ENCODE peak calls at places on chromosomes 3 and 15, in eight cellular contexts. One of them, this sample, is unnamed.
A peak's percentile ranks its signal among the peaks of the same experiment; 100 is the strongest.

GRCh38 chr3:4722103-4722502 is 229.0 kb downstream of the ITPR1 start:
- DNase-seq in HCT116: peak; percentile 68
- DNase-seq in SK-N-SH: peak; percentile 37
- DNase-seq in sigmoid colon: no peak
- DNase-seq in lung: no peak
- DNase-seq in colonic mucosa: peak; percentile 62
- DNase-seq in pancreas: peak; percentile 74
- DNase-seq in tibial artery: no peak
- DNase-seq in this sample: no peak

GRCh38 chr15:37206690-37207089 is 106.3 kb upstream of the MEIS2 start:
- DNase-seq in HCT116: no peak
- DNase-seq in SK-N-SH: no peak
- DNase-seq in sigmoid colon: no peak
- DNase-seq in lung: no peak
- DNase-seq in colonic mucosa: no peak
- DNase-seq in pancreas: no peak
- DNase-seq in tibial artery: no peak
- DNase-seq in this sample: no peak

GRCh38 chr3:52649461-52650210 is 36.1 kb downstream of the PBRM1 start:
- DNase-seq in HCT116: no peak
- DNase-seq in SK-N-SH: no peak
- DNase-seq in sigmoid colon: no peak
- DNase-seq in lung: no peak
- DNase-seq in colonic mucosa: no peak
- DNase-seq in pancreas: no peak
- DNase-seq in tibial artery: no peak
- DNase-seq in this sample: no peak

GRCh38 chr3:21665444-21665843 is 85.6 kb downstream of the ZNF385D start:
- DNase-seq in HCT116: no peak
- DNase-seq in SK-N-SH: no peak
- DNase-seq in sigmoid colon: no peak
- DNase-seq in lung: no peak
- DNase-seq in colonic mucosa: no peak
- DNase-seq in pancreas: no peak
- DNase-seq in tibial artery: no peak
- DNase-seq in this sample: peak; percentile 76

GRCh38 chr3:196192036-196193001 is 18.9 kb downstream of the ZDHHC19 start:
- DNase-seq in HCT116: no peak
- DNase-seq in SK-N-SH: peak; percentile 13
- DNase-seq in sigmoid colon: no peak
- DNase-seq in lung: no peak
- DNase-seq in colonic mucosa: peak; percentile 73
- DNase-seq in pancreas: no peak
- DNase-seq in tibial artery: no peak
- DNase-seq in this sample: peak; percentile 84

GRCh38 chr3:117763561-117763960 is 1054.0 kb downstream of the TUSC7 start:
- DNase-seq in HCT116: no peak
- DNase-seq in SK-N-SH: no peak
- DNase-seq in sigmoid colon: no peak
- DNase-seq in lung: no peak
- DNase-seq in colonic mucosa: no peak
- DNase-seq in pancreas: no peak
- DNase-seq in tibial artery: no peak
- DNase-seq in this sample: no peak

GRCh38 chr3:114155370-114155821 is 23.5 kb downstream of the DRD3 start:
- DNase-seq in HCT116: peak; percentile 34
- DNase-seq in SK-N-SH: peak; percentile 17
- DNase-seq in sigmoid colon: no peak
- DNase-seq in lung: no peak
- DNase-seq in colonic mucosa: peak; percentile 28
- DNase-seq in pancreas: no peak
- DNase-seq in tibial artery: no peak
- DNase-seq in this sample: peak; percentile 82

GRCh38 chr3:189853906-189854305 is 222.7 kb downstream of the TP63 start:
- DNase-seq in HCT116: no peak
- DNase-seq in SK-N-SH: no peak
- DNase-seq in sigmoid colon: no peak
- DNase-seq in lung: no peak
- DNase-seq in colonic mucosa: no peak
- DNase-seq in pancreas: no peak
- DNase-seq in tibial artery: no peak
- DNase-seq in this sample: no peak

GRCh38 chr3:128348805-128349531 is 117.7 kb downstream of the DNAJB8 start:
- DNase-seq in HCT116: no peak
- DNase-seq in SK-N-SH: peak; percentile 78
- DNase-seq in sigmoid colon: peak; percentile 44
- DNase-seq in lung: no peak
- DNase-seq in colonic mucosa: no peak
- DNase-seq in pancreas: no peak
- DNase-seq in tibial artery: no peak
- DNase-seq in this sample: no peak

GRCh38 chr3:65836047-65836446 is 202.7 kb downstream of the MAGI1 start:
- DNase-seq in HCT116: no peak
- DNase-seq in SK-N-SH: no peak
- DNase-seq in sigmoid colon: no peak
- DNase-seq in lung: no peak
- DNase-seq in colonic mucosa: no peak
- DNase-seq in pancreas: no peak
- DNase-seq in tibial artery: no peak
- DNase-seq in this sample: no peak

GRCh38 chr15:70856884-70857546 is 3.1 kb upstream of the LARP6 start:
- DNase-seq in HCT116: peak; percentile 59
- DNase-seq in SK-N-SH: no peak
- DNase-seq in sigmoid colon: peak; percentile 91
- DNase-seq in lung: peak; percentile 67
- DNase-seq in colonic mucosa: peak; percentile 68
- DNase-seq in pancreas: peak; percentile 32
- DNase-seq in tibial artery: peak; percentile 89
- DNase-seq in this sample: no peak

GRCh38 chr15:29451201-29451781 is 181.7 kb upstream of the NSMCE3 start:
- DNase-seq in HCT116: peak; percentile 7
- DNase-seq in SK-N-SH: peak; percentile 47
- DNase-seq in sigmoid colon: no peak
- DNase-seq in lung: no peak
- DNase-seq in colonic mucosa: no peak
- DNase-seq in pancreas: no peak
- DNase-seq in tibial artery: no peak
- DNase-seq in this sample: peak; percentile 84

GRCh38 chr3:81395739-81396138 is 365.7 kb downstream of the GBE1 start:
- DNase-seq in HCT116: no peak
- DNase-seq in SK-N-SH: peak; percentile 39
- DNase-seq in sigmoid colon: no peak
- DNase-seq in lung: no peak
- DNase-seq in colonic mucosa: no peak
- DNase-seq in pancreas: no peak
- DNase-seq in tibial artery: no peak
- DNase-seq in this sample: peak; percentile 57

GRCh38 chr3:33007776-33008175 is 56.3 kb downstream of the CCR4 start:
- DNase-seq in HCT116: no peak
- DNase-seq in SK-N-SH: no peak
- DNase-seq in sigmoid colon: no peak
- DNase-seq in lung: no peak
- DNase-seq in colonic mucosa: no peak
- DNase-seq in pancreas: no peak
- DNase-seq in tibial artery: no peak
- DNase-seq in this sample: no peak

GRCh38 chr15:40769310-40770146 is at the start of gene C15orf62:
- DNase-seq in HCT116: no peak
- DNase-seq in SK-N-SH: peak; percentile 75
- DNase-seq in sigmoid colon: no peak
- DNase-seq in lung: no peak
- DNase-seq in colonic mucosa: peak; percentile 76
- DNase-seq in pancreas: peak; percentile 34
- DNase-seq in tibial artery: no peak
- DNase-seq in this sample: no peak

GRCh38 chr3:184568918-184569829 is 7.6 kb downstream of the EPHB3 start:
- DNase-seq in HCT116: no peak
- DNase-seq in SK-N-SH: peak; percentile 90
- DNase-seq in sigmoid colon: peak; percentile 95
- DNase-seq in lung: peak; percentile 85
- DNase-seq in colonic mucosa: peak; percentile 84
- DNase-seq in pancreas: peak; percentile 76
- DNase-seq in tibial artery: peak; percentile 87
- DNase-seq in this sample: peak; percentile 84

GRCh38 chr15:66720206-66721010 is 18.4 kb downstream of the SMAD6 start:
- DNase-seq in HCT116: no peak
- DNase-seq in SK-N-SH: no peak
- DNase-seq in sigmoid colon: no peak
- DNase-seq in lung: peak; percentile 66
- DNase-seq in colonic mucosa: no peak
- DNase-seq in pancreas: no peak
- DNase-seq in tibial artery: peak; percentile 75
- DNase-seq in this sample: no peak

DNA sequence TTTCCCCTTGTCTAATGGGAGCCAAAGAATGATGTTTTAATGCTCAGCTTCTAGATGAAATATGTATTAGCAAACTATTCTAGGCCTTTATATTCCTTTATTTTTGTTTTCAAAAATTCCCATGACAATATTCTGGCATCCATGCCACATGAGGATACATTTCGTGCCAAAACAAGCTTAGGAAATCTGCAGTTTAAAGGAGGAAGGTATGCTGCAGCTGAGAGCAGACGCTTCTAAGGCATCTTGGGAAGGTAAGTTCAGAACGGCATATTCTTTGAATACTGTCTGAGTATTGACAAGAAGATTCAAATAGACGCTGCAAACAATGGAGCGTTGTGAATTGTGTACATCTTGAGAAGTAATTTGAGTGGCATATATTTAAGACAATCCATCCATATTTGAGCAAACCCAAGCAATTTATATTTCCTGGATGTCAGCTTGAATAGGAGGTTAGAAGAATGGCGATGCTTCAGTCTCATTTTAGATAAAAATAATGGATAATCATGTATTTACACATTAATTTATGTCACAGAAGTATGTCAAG is 158.6 kb downstream of the RAP2B start:
- DNase-seq in HCT116: no peak
- DNase-seq in SK-N-SH: no peak
- DNase-seq in sigmoid colon: no peak
- DNase-seq in lung: no peak
- DNase-seq in colonic mucosa: no peak
- DNase-seq in pancreas: no peak
- DNase-seq in tibial artery: no peak
- DNase-seq in this sample: no peak
- H3K4me3 ChIP-seq in HCT116: no peak overlapping the region
- H3K4me3 ChIP-seq in SK-N-SH: no peak overlapping the region
- H3K4me3 ChIP-seq in sigmoid colon: no peak overlapping the region
- H3K4me3 ChIP-seq in lung: no peak overlapping the region
- H3K4me3 ChIP-seq in colonic mucosa: no peak overlapping the region
- H3K4me3 ChIP-seq in pancreas: no peak overlapping the region
- H3K4me3 ChIP-seq in tibial artery: no peak overlapping the region
- H3K4me3 ChIP-seq in this sample: no peak overlapping the region

GRCh38 chr15:84869510-84869909 is 15.0 kb upstream of the SLC28A1 start:
- DNase-seq in HCT116: no peak
- DNase-seq in SK-N-SH: no peak
- DNase-seq in sigmoid colon: no peak
- DNase-seq in lung: no peak
- DNase-seq in colonic mucosa: no peak
- DNase-seq in pancreas: no peak
- DNase-seq in tibial artery: no peak
- DNase-seq in this sample: no peak

GRCh38 chr15:84872009-84872900 is 12.2 kb upstream of the SLC28A1 start:
- DNase-seq in HCT116: no peak
- DNase-seq in SK-N-SH: peak; percentile 49
- DNase-seq in sigmoid colon: no peak
- DNase-seq in lung: no peak
- DNase-seq in colonic mucosa: no peak
- DNase-seq in pancreas: no peak
- DNase-seq in tibial artery: no peak
- DNase-seq in this sample: peak; percentile 34

GRCh38 chr15:84868037-84868880 is 16.2 kb upstream of the SLC28A1 start:
- DNase-seq in HCT116: no peak
- DNase-seq in SK-N-SH: no peak
- DNase-seq in sigmoid colon: no peak
- DNase-seq in lung: no peak
- DNase-seq in colonic mucosa: no peak
- DNase-seq in pancreas: no peak
- DNase-seq in tibial artery: no peak
- DNase-seq in this sample: no peak

GRCh38 chr15:84873997-84874396 is 10.5 kb upstream of the SLC28A1 start:
- DNase-seq in HCT116: no peak
- DNase-seq in SK-N-SH: no peak
- DNase-seq in sigmoid colon: no peak
- DNase-seq in lung: no peak
- DNase-seq in colonic mucosa: no peak
- DNase-seq in pancreas: no peak
- DNase-seq in tibial artery: no peak
- DNase-seq in this sample: no peak

GRCh38 chr15:84871428-84871985 is 13.0 kb upstream of the SLC28A1 start:
- DNase-seq in HCT116: no peak
- DNase-seq in SK-N-SH: no peak
- DNase-seq in sigmoid colon: no peak
- DNase-seq in lung: no peak
- DNase-seq in colonic mucosa: no peak
- DNase-seq in pancreas: no peak
- DNase-seq in tibial artery: no peak
- DNase-seq in this sample: no peak
- TF ChIP-seq CTCF in HCT116: no peak
- TF ChIP-seq CTCF in SK-N-SH: no peak
- TF ChIP-seq CTCF in sigmoid colon: no peak
- TF ChIP-seq CTCF in lung: no peak
- TF ChIP-seq CTCF in colonic mucosa: no peak
- TF ChIP-seq CTCF in pancreas: no peak
- TF ChIP-seq CTCF in tibial artery: no peak
- TF ChIP-seq CTCF in this sample: peak; percentile 59

DNA sequence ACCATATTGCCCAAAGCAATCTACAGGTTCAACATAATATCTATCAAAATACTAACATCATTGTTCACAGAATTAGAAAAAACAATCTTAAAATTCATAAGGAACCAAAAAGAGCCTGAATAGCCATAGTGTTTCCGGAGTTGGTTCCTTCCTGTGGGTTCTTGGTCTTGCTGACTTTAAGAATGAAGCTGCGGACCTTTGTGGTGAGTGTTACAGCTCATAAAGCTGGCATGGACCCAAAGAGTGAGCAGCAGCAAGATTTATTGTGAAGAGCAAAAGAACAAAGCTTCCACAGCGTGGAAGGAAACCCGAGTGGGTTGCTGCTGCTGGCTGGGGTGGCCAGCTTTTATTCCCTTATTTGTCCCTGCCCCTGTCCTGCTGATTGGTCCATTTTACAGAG is 15.3 kb upstream of the ACVR2B start:
- DNase-seq in HCT116: no peak
- DNase-seq in SK-N-SH: no peak
- DNase-seq in sigmoid colon: no peak
- DNase-seq in lung: no peak
- DNase-seq in colonic mucosa: no peak
- DNase-seq in pancreas: no peak
- DNase-seq in tibial artery: peak; percentile 41
- DNase-seq in this sample: no peak
- H3K9me3 ChIP-seq in HCT116: peaks cover 3% of the 10 kb centered on the region
- H3K9me3 ChIP-seq in SK-N-SH: peaks cover 6% of the 10 kb centered on the region
- H3K9me3 ChIP-seq in sigmoid colon: peaks cover 1% of the 10 kb centered on the region
- H3K9me3 ChIP-seq in lung: no peaks in the 10 kb centered on the region
- H3K9me3 ChIP-seq in colonic mucosa: no peaks in the 10 kb centered on the region
- H3K9me3 ChIP-seq in pancreas: no peaks in the 10 kb centered on the region
- H3K9me3 ChIP-seq in tibial artery: peaks cover 7% of the 10 kb centered on the region
- H3K9me3 ChIP-seq in this sample: peaks cover 87% of the 10 kb centered on the region

DNA sequence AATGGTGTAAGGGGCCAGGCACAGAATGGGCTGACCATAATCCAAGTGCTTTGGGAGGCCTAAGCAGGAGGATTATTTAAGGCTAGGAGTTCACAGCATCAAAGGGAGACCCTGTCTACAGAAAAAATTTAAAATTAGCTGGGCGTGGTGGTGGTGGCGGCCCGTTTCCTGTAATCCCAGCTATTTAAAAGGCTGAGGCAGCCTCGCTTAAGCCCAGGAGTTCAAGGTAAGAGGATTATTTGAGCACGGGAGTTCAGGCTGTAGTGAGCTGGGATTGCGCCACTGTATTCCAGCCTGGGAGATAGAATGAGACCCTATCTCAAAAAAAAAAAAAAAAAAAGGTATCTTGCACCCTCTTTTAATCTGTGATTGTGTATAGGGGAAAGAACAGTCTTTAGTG is 1.9 kb downstream of the TMA7 start:
- DNase-seq in HCT116: no peak
- DNase-seq in SK-N-SH: no peak
- DNase-seq in sigmoid colon: no peak
- DNase-seq in lung: no peak
- DNase-seq in colonic mucosa: no peak
- DNase-seq in pancreas: no peak
- DNase-seq in tibial artery: no peak
- DNase-seq in this sample: no peak
- H3K4me3 ChIP-seq in HCT116: peak overlapping the region; percentile 100
- H3K4me3 ChIP-seq in SK-N-SH: peak overlapping the region; percentile 86
- H3K4me3 ChIP-seq in sigmoid colon: no peak overlapping the region
- H3K4me3 ChIP-seq in lung: no peak overlapping the region
- H3K4me3 ChIP-seq in colonic mucosa: no peak overlapping the region
- H3K4me3 ChIP-seq in pancreas: no peak overlapping the region
- H3K4me3 ChIP-seq in tibial artery: no peak overlapping the region
- H3K4me3 ChIP-seq in this sample: peak overlapping the region; percentile 97

This sample was measured in endodermal cell.